ENCODE peak calls at places on chromosomes 13 and 19, in nine cellular contexts. One of them, this sample, is unnamed.

GRCh38 chr19:17075860-17076538 is 422 bp downstream of the MYO9B start:
- DNase-seq in NCI-H2107: no peak
- DNase-seq in thyroid gland: peak
- DNase-seq in AG04450: no peak
- DNase-seq in T follicular helper cell: peak
- DNase-seq in progenitor cell of endocrine pancreas: no peak
- DNase-seq in osteocyte: no peak
- DNase-seq in thoracic aorta: no peak
- DNase-seq in cardiac septum: peak
- DNase-seq in this sample: peak

GRCh38 chr19:16032509-16033135 is 43.7 kb upstream of the TPM4 start:
- DNase-seq in NCI-H2107: no peak
- DNase-seq in thyroid gland: no peak
- DNase-seq in AG04450: no peak
- DNase-seq in T follicular helper cell: no peak
- DNase-seq in progenitor cell of endocrine pancreas: no peak
- DNase-seq in osteocyte: no peak
- DNase-seq in thoracic aorta: no peak
- DNase-seq in cardiac septum: no peak
- DNase-seq in this sample: no peak

GRCh38 chr19:53813996-53814395 is 10.1 kb downstream of the NLRP12 start:
- DNase-seq in NCI-H2107: no peak
- DNase-seq in thyroid gland: no peak
- DNase-seq in AG04450: no peak
- DNase-seq in T follicular helper cell: no peak
- DNase-seq in progenitor cell of endocrine pancreas: no peak
- DNase-seq in osteocyte: no peak
- DNase-seq in thoracic aorta: no peak
- DNase-seq in cardiac septum: no peak
- DNase-seq in this sample: no peak

GRCh38 chr19:40561947-40562346 is 14.7 kb upstream of the SHKBP1 start:
- DNase-seq in NCI-H2107: no peak
- DNase-seq in thyroid gland: no peak
- DNase-seq in AG04450: no peak
- DNase-seq in T follicular helper cell: no peak
- DNase-seq in progenitor cell of endocrine pancreas: no peak
- DNase-seq in osteocyte: no peak
- DNase-seq in thoracic aorta: no peak
- DNase-seq in cardiac septum: no peak
- DNase-seq in this sample: no peak

GRCh38 chr19:56377105-56377924 is 16.0 kb downstream of the ZNF582 start:
- DNase-seq in NCI-H2107: no peak
- DNase-seq in thyroid gland: no peak
- DNase-seq in AG04450: no peak
- DNase-seq in T follicular helper cell: no peak
- DNase-seq in progenitor cell of endocrine pancreas: no peak
- DNase-seq in osteocyte: no peak
- DNase-seq in thoracic aorta: no peak
- DNase-seq in cardiac septum: no peak
- DNase-seq in this sample: no peak

GRCh38 chr19:46393456-46394397 is 19.6 kb downstream of the CCDC8 start:
- DNase-seq in NCI-H2107: no peak
- DNase-seq in thyroid gland: no peak
- DNase-seq in AG04450: no peak
- DNase-seq in T follicular helper cell: no peak
- DNase-seq in progenitor cell of endocrine pancreas: no peak
- DNase-seq in osteocyte: no peak
- DNase-seq in thoracic aorta: no peak
- DNase-seq in cardiac septum: peak
- DNase-seq in this sample: no peak

GRCh38 chr13:45200701-45201230 is at the start of gene KCTD4:
- DNase-seq in NCI-H2107: no peak
- DNase-seq in thyroid gland: no peak
- DNase-seq in AG04450: no peak
- DNase-seq in T follicular helper cell: no peak
- DNase-seq in progenitor cell of endocrine pancreas: no peak
- DNase-seq in osteocyte: no peak
- DNase-seq in thoracic aorta: no peak
- DNase-seq in cardiac septum: no peak
- DNase-seq in this sample: peak

GRCh38 chr19:7916137-7916907 is 1.7 kb downstream of the TGFBR3L start:
- DNase-seq in NCI-H2107: no peak
- DNase-seq in thyroid gland: no peak
- DNase-seq in AG04450: no peak
- DNase-seq in T follicular helper cell: no peak
- DNase-seq in progenitor cell of endocrine pancreas: no peak
- DNase-seq in osteocyte: no peak
- DNase-seq in thoracic aorta: no peak
- DNase-seq in cardiac septum: no peak
- DNase-seq in this sample: no peak

GRCh38 chr13:59483441-59484116 is 680.1 kb downstream of the DIAPH3 start:
- DNase-seq in NCI-H2107: no peak
- DNase-seq in thyroid gland: no peak
- DNase-seq in AG04450: no peak
- DNase-seq in T follicular helper cell: no peak
- DNase-seq in progenitor cell of endocrine pancreas: no peak
- DNase-seq in osteocyte: no peak
- DNase-seq in thoracic aorta: no peak
- DNase-seq in cardiac septum: no peak
- DNase-seq in this sample: no peak

GRCh38 chr19:48391100-48392005 is at the start of gene KDELR1:
- DNase-seq in NCI-H2107: no peak
- DNase-seq in thyroid gland: peak
- DNase-seq in AG04450: no peak
- DNase-seq in T follicular helper cell: peak
- DNase-seq in progenitor cell of endocrine pancreas: peak
- DNase-seq in osteocyte: peak
- DNase-seq in thoracic aorta: no peak
- DNase-seq in cardiac septum: peak
- DNase-seq in this sample: peak

GRCh38 chr19:52196256-52196967 is 6.6 kb downstream of the PPP2R1A start:
- DNase-seq in NCI-H2107: no peak
- DNase-seq in thyroid gland: no peak
- DNase-seq in AG04450: no peak
- DNase-seq in T follicular helper cell: no peak
- DNase-seq in progenitor cell of endocrine pancreas: no peak
- DNase-seq in osteocyte: no peak
- DNase-seq in thoracic aorta: no peak
- DNase-seq in cardiac septum: no peak
- DNase-seq in this sample: no peak

GRCh38 chr19:48806518-48806817 is 4.4 kb downstream of the BCAT2 start:
- DNase-seq in NCI-H2107: no peak
- DNase-seq in thyroid gland: no peak
- DNase-seq in AG04450: no peak
- DNase-seq in T follicular helper cell: peak
- DNase-seq in progenitor cell of endocrine pancreas: no peak
- DNase-seq in osteocyte: no peak
- DNase-seq in thoracic aorta: no peak
- DNase-seq in cardiac septum: no peak
- DNase-seq in this sample: no peak

GRCh38 chr13:39602277-39602613 is 748 bp downstream of the LHFPL6 start:
- DNase-seq in NCI-H2107: no peak
- DNase-seq in thyroid gland: no peak
- DNase-seq in AG04450: no peak
- DNase-seq in T follicular helper cell: no peak
- DNase-seq in progenitor cell of endocrine pancreas: no peak
- DNase-seq in osteocyte: no peak
- DNase-seq in thoracic aorta: no peak
- DNase-seq in cardiac septum: no peak
- DNase-seq in this sample: no peak

GRCh38 chr13:112955271-112955937 is 13.6 kb upstream of the MCF2L start:
- DNase-seq in NCI-H2107: no peak
- DNase-seq in thyroid gland: no peak
- DNase-seq in AG04450: no peak
- DNase-seq in T follicular helper cell: no peak
- DNase-seq in progenitor cell of endocrine pancreas: no peak
- DNase-seq in osteocyte: no peak
- DNase-seq in thoracic aorta: no peak
- DNase-seq in cardiac septum: peak
- DNase-seq in this sample: no peak

GRCh38 chr13:34208326-34208725 is 390.4 kb downstream of the RFC3 start:
- DNase-seq in NCI-H2107: no peak
- DNase-seq in thyroid gland: no peak
- DNase-seq in AG04450: no peak
- DNase-seq in T follicular helper cell: no peak
- DNase-seq in progenitor cell of endocrine pancreas: no peak
- DNase-seq in osteocyte: no peak
- DNase-seq in thoracic aorta: no peak
- DNase-seq in cardiac septum: no peak
- DNase-seq in this sample: no peak

GRCh38 chr19:2668188-2668763 is 34.2 kb downstream of the GNG7 start:
- DNase-seq in NCI-H2107: no peak
- DNase-seq in thyroid gland: no peak
- DNase-seq in AG04450: no peak
- DNase-seq in T follicular helper cell: no peak
- DNase-seq in progenitor cell of endocrine pancreas: no peak
- DNase-seq in osteocyte: no peak
- DNase-seq in thoracic aorta: no peak
- DNase-seq in cardiac septum: no peak
- DNase-seq in this sample: no peak

GRCh38 chr19:7013678-7014077 is 7.6 kb downstream of the MBD3L2B start:
- DNase-seq in NCI-H2107: no peak
- DNase-seq in thyroid gland: no peak
- DNase-seq in AG04450: no peak
- DNase-seq in T follicular helper cell: no peak
- DNase-seq in progenitor cell of endocrine pancreas: no peak
- DNase-seq in osteocyte: peak
- DNase-seq in thoracic aorta: no peak
- DNase-seq in cardiac septum: no peak
- DNase-seq in this sample: peak

GRCh38 chr13:111339366-111340143 is 19.1 kb downstream of the TEX29 start:
- DNase-seq in NCI-H2107: no peak
- DNase-seq in thyroid gland: no peak
- DNase-seq in AG04450: no peak
- DNase-seq in T follicular helper cell: no peak
- DNase-seq in progenitor cell of endocrine pancreas: no peak
- DNase-seq in osteocyte: peak
- DNase-seq in thoracic aorta: no peak
- DNase-seq in cardiac septum: no peak
- DNase-seq in this sample: no peak